ENCODE peak calls at places on chromosome 13, in eight cellular contexts. L is RWPE1, J is ascending aorta, H is GM13977, S is upper lobe of right lung, W is cardiac muscle cell, C is foreskin keratinocyte, Q is endothelial cell. D is an unnamed sample.

GRCh38 chr13:42110410-42111155 is 62.1 kb downstream of the DGKH start:
- DNase-seq in W (peak; percentile 61), C (peak; percentile 42), Q (peak; percentile 39), J (no peak), H (peak; percentile 44), L (peak; percentile 50), S (no peak), D (peak; percentile 55)

GRCh38 chr13:51632643-51633357 is 48.5 kb downstream of the WDFY2 start:
- DNase-seq in Q (peak; percentile 16), J (no peak), L (no peak), C (no peak), H (no peak), S (no peak), W (no peak), D (no peak)

GRCh38 chr13:94480672-94481145 is 1.2 kb upstream of the DCT start:
- DNase-seq in J (no peak), H (no peak), Q (no peak), C (no peak), S (no peak), W (no peak), L (no peak), D (no peak)

GRCh38 chr13:34627905-34628682 is 314.0 kb upstream of the NBEA start:
- DNase-seq in S (no peak), C (no peak), W (no peak), Q (no peak), J (no peak), L (no peak), H (no peak), D (no peak)

GRCh38 chr13:90867336-90867683 is 480.2 kb upstream of the MIR17HG start:
- DNase-seq in W (peak; percentile 78), H (peak; percentile 32), C (peak; percentile 52), S (peak; percentile 73), Q (peak; percentile 78), L (peak; percentile 55), J (no peak), D (peak; percentile 23)

GRCh38 chr13:68551701-68552522 is 1321.8 kb upstream of the PCDH9 start:
- DNase-seq in L (no peak), C (no peak), J (no peak), W (no peak), H (no peak), Q (no peak), S (no peak), D (no peak)

GRCh38 chr13:48038763-48039162 is 1.2 kb downstream of the NUDT15 start:
- DNase-seq in L (peak; percentile 3), Q (no peak), W (no peak), S (no peak), C (peak; percentile 33), J (no peak), H (peak; percentile 40), D (peak; percentile 43)

GRCh38 chr13:112733112-112733511 is 43.3 kb downstream of the ATP11A start:
- DNase-seq in W (no peak), L (no peak), C (no peak), S (no peak), H (no peak), J (no peak), Q (no peak), D (no peak)

GRCh38 chr13:92656103-92656502 is 570.5 kb upstream of the GPC6 start:
- DNase-seq in Q (no peak), W (no peak), H (no peak), C (no peak), S (no peak), L (no peak), J (no peak), D (no peak)

GRCh38 chr13:110305949-110306339 is 1.0 kb downstream of the COL4A1 start:
- DNase-seq in H (no peak), W (no peak), C (no peak), L (no peak), Q (no peak), S (no peak), J (no peak), D (no peak)

GRCh38 chr13:104831823-104832222 is 1703.6 kb downstream of the EFNB2 start:
- DNase-seq in Q (no peak), L (no peak), C (no peak), H (no peak), W (no peak), S (no peak), J (no peak), D (no peak)

GRCh38 chr13:52127378-52127777 is 1.5 kb downstream of the NEK5 start:
- DNase-seq in Q (no peak), J (no peak), C (no peak), L (no peak), W (no peak), H (no peak), S (no peak), D (no peak)

GRCh38 chr13:27341616-27342015 is 71.0 kb downstream of the RASL11A start:
- DNase-seq in H (no peak), C (no peak), W (no peak), L (no peak), J (no peak), Q (no peak), S (no peak), D (no peak)

GRCh38 chr13:96821381-96821780 is 172.9 kb downstream of the OXGR1 start:
- DNase-seq in Q (no peak), C (peak; percentile 4), H (no peak), W (no peak), S (no peak), L (no peak), J (no peak), D (no peak)

DNA sequence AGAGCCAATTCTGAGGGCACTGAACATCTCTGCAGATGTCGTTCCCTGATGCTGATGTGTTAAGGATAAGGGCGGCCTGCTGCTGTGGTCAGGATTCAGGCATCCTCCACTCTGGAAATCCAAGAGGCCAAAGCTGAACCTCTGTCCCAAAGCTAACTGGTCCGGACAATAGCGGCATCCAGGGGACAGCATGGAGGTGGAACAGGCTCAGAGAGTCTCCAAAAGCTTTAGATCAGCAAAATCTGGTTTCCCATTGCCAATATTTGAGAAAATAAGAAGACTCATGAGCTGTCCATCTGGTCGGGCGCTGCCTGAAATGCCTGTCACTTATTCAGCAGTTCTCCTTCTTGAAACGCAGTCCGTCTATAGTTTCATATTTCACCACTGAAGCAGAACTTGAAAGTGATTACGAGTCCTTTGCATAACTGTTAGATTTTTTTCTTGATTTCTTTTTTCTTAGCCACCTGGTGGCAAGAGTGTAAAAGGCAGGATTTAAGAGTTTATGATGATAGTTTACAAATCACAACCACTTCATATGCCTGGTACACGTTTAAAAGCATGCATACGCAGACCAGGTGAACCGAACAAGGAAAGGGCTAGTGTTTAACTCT is 45.9 kb downstream of the GGACT start:
- DNase-seq in C (peak; percentile 43), H (peak; percentile 79), W (no peak), Q (no peak), S (no peak), J (no peak), L (peak; percentile 45), D (peak; percentile 73)
- TF ChIP-seq CTCF in C (peak; percentile 69), H (peak; percentile 44), W (peak; percentile 50), Q (peak; percentile 87), S (peak; percentile 49), J (no peak), L (peak; percentile 47), D (no peak)

DNA sequence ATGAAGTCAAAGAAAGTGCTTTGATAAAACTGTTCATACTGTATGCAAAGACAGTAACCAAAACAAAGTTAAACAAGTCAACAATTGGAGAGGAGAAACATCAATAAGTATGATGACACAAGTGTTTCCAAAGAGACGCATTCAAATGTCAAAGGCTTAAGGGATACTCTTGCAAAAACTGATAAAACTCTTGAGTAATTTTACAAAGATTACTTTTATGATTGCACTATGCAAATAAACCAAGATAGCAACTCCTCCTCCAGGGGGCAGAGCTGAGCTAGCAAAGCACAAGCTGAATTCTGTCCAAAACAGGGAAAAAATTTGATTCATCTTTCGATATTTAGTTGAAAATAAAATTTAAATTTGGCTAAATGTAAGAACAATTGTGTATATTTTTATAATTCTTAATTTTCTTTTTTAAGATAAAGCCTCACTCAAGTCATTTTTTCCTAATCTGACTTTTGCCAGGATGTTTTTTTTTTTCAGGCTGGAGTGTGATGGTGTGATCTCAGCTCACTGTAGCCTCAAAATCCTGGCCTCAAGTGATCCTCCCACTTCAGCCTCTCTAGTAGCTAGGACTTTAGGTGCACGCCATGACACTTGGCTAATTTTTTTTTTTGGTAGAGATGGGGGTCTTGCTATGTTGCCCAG is 84.0 kb downstream of the MZT1 start:
- DNase-seq in H (peak; percentile 31), J (no peak), Q (peak; percentile 64), S (no peak), L (peak; percentile 11), C (no peak), W (peak; percentile 47), D (peak; percentile 37)
- TF ChIP-seq CTCF in H (peak; percentile 69), J (peak; percentile 24), Q (peak; percentile 81), S (peak; percentile 73), L (peak; percentile 55), C (peak; percentile 82), W (peak; percentile 85), D (peak; percentile 27)

DNA sequence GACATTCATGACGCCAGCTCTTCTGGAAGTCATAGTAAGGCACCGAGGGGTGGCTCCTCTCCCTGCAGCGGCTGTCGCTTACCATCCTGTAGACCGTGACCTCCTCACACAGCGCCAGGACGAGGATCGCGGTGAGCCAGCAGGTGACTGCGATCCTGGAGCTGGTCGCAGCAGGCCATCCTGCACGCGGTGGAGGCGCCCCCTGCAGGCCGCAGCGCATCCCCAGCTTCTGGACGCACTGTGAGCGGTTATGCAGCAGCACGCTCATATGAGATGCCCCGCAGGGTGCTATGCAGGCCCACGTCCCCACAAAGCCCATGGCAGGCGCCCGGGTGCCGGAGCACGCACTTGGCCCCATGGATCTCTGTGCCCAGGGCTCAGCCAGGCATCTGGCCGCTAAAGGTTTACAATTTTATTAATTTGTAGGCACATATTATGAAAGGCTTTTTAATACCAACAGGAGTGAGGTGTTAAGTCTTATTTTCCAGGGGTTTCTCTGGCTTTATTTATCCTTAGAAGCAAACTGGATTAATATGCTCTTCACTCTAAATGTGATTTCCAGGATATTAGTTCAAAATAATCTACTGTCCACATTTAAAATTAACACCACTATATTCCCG is 35.6 kb upstream of the PSPC1 start:
- DNase-seq in S (peak; percentile 91), J (no peak), H (no peak), W (peak; percentile 75), L (no peak), Q (peak; percentile 89), C (no peak), D (no peak)
- TF ChIP-seq CTCF in S (peak; percentile 66), J (no peak), H (peak; percentile 44), W (peak; percentile 66), L (peak; percentile 45), Q (peak; percentile 80), C (peak; percentile 86), D (peak; percentile 21)

DNA sequence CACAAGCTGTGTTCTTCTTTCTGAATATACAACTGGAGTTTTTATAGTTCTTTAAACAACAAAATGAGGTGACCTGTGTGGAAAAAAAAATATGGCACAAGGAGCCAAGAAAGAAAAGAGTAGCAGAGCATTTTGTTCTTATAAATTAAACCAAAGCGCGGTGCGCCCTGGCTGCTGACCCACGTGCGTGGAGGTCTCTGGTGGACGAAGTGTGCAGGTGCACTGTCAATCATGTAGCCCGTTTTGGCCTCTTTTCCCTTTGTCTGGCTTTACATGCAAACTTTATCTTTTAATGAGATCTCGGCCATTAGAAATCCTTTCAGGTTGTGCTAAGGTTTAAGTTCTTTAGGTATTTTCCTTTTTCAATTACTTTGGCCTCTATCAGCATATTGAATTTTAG is 443.8 kb upstream of the SLC10A2 start:
- DNase-seq in Q (no peak), H (no peak), W (no peak), L (no peak), S (no peak), J (no peak), C (no peak), D (no peak)
- TF ChIP-seq CTCF in Q (peak; percentile 38), H (no peak), W (no peak), L (no peak), S (no peak), J (no peak), C (no peak), D (no peak)